ENCODE peak calls at places on chromosome 3, in eight cellular contexts. One of them, this sample, is unnamed.

GRCh38 chr3:52827441-52827840 is 3.0 kb downstream of the ITIH4 start:
- DNase-seq in brain pericyte: no peak
- DNase-seq in neuronal stem cell: no peak
- DNase-seq in uterus: no peak
- DNase-seq in left cardiac atrium: no peak
- DNase-seq in tibial nerve: no peak
- DNase-seq in mucosa of descending colon: no peak
- DNase-seq in nephron progenitor cell: no peak
- DNase-seq in this sample: no peak

GRCh38 chr3:146715176-146715575 is 110.0 kb upstream of the PLSCR5 start:
- DNase-seq in uterus: no peak
- DNase-seq in mucosa of descending colon: no peak
- DNase-seq in nephron progenitor cell: no peak
- DNase-seq in left cardiac atrium: no peak
- DNase-seq in tibial nerve: no peak
- DNase-seq in brain pericyte: no peak
- DNase-seq in neuronal stem cell: no peak
- DNase-seq in this sample: no peak

GRCh38 chr3:156509209-156510174 is 45.4 kb downstream of the SSR3 start:
- DNase-seq in mucosa of descending colon: no peak
- DNase-seq in uterus: no peak
- DNase-seq in neuronal stem cell: peak; percentile 21
- DNase-seq in brain pericyte: peak; percentile 30
- DNase-seq in tibial nerve: peak; percentile 25
- DNase-seq in nephron progenitor cell: peak; percentile 18
- DNase-seq in left cardiac atrium: no peak
- DNase-seq in this sample: peak; percentile 76

GRCh38 chr3:117898722-117899121 is 1135.9 kb downstream of the IGSF11 start:
- DNase-seq in nephron progenitor cell: no peak
- DNase-seq in left cardiac atrium: no peak
- DNase-seq in uterus: no peak
- DNase-seq in neuronal stem cell: no peak
- DNase-seq in tibial nerve: no peak
- DNase-seq in brain pericyte: no peak
- DNase-seq in mucosa of descending colon: no peak
- DNase-seq in this sample: peak; percentile 76

GRCh38 chr3:52005571-52005986 is 9.9 kb upstream of the RPL29 start:
- DNase-seq in nephron progenitor cell: peak; percentile 77
- DNase-seq in tibial nerve: no peak
- DNase-seq in uterus: no peak
- DNase-seq in left cardiac atrium: peak; percentile 68
- DNase-seq in brain pericyte: no peak
- DNase-seq in neuronal stem cell: no peak
- DNase-seq in mucosa of descending colon: no peak
- DNase-seq in this sample: no peak

GRCh38 chr3:45152307-45152706 is 6.1 kb upstream of the CDCP1 start:
- DNase-seq in neuronal stem cell: no peak
- DNase-seq in tibial nerve: no peak
- DNase-seq in nephron progenitor cell: no peak
- DNase-seq in left cardiac atrium: no peak
- DNase-seq in uterus: no peak
- DNase-seq in brain pericyte: no peak
- DNase-seq in mucosa of descending colon: no peak
- DNase-seq in this sample: no peak

GRCh38 chr3:18489939-18490338 is 64.8 kb upstream of the SATB1 start:
- DNase-seq in neuronal stem cell: no peak
- DNase-seq in brain pericyte: no peak
- DNase-seq in uterus: no peak
- DNase-seq in left cardiac atrium: no peak
- DNase-seq in mucosa of descending colon: no peak
- DNase-seq in tibial nerve: no peak
- DNase-seq in nephron progenitor cell: no peak
- DNase-seq in this sample: no peak

GRCh38 chr3:14876942-14877341 is 58.2 kb downstream of the FGD5 start:
- DNase-seq in left cardiac atrium: peak; percentile 88
- DNase-seq in mucosa of descending colon: peak; percentile 88
- DNase-seq in neuronal stem cell: no peak
- DNase-seq in tibial nerve: no peak
- DNase-seq in brain pericyte: no peak
- DNase-seq in uterus: peak; percentile 69
- DNase-seq in nephron progenitor cell: no peak
- DNase-seq in this sample: peak; percentile 37

GRCh38 chr3:43346990-43347749 is 60.8 kb downstream of the SNRK start:
- DNase-seq in brain pericyte: no peak
- DNase-seq in mucosa of descending colon: no peak
- DNase-seq in nephron progenitor cell: no peak
- DNase-seq in left cardiac atrium: no peak
- DNase-seq in neuronal stem cell: no peak
- DNase-seq in uterus: no peak
- DNase-seq in tibial nerve: no peak
- DNase-seq in this sample: no peak

GRCh38 chr3:110973263-110973895 is 98.2 kb upstream of the NECTIN3 start:
- DNase-seq in nephron progenitor cell: no peak
- DNase-seq in uterus: no peak
- DNase-seq in left cardiac atrium: no peak
- DNase-seq in brain pericyte: no peak
- DNase-seq in mucosa of descending colon: no peak
- DNase-seq in tibial nerve: no peak
- DNase-seq in neuronal stem cell: no peak
- DNase-seq in this sample: no peak

GRCh38 chr3:44109997-44110396 is 131.7 kb upstream of the TOPAZ1 start:
- DNase-seq in neuronal stem cell: no peak
- DNase-seq in tibial nerve: no peak
- DNase-seq in mucosa of descending colon: no peak
- DNase-seq in brain pericyte: no peak
- DNase-seq in uterus: no peak
- DNase-seq in left cardiac atrium: no peak
- DNase-seq in nephron progenitor cell: no peak
- DNase-seq in this sample: no peak

GRCh38 chr3:191363221-191363620 is 32.9 kb upstream of the UTS2B start:
- DNase-seq in mucosa of descending colon: no peak
- DNase-seq in nephron progenitor cell: no peak
- DNase-seq in tibial nerve: no peak
- DNase-seq in left cardiac atrium: no peak
- DNase-seq in uterus: no peak
- DNase-seq in brain pericyte: no peak
- DNase-seq in neuronal stem cell: no peak
- DNase-seq in this sample: no peak

GRCh38 chr3:176988795-176989194 is 208.5 kb downstream of the TBL1XR1 start:
- DNase-seq in uterus: no peak
- DNase-seq in brain pericyte: no peak
- DNase-seq in tibial nerve: no peak
- DNase-seq in left cardiac atrium: no peak
- DNase-seq in mucosa of descending colon: no peak
- DNase-seq in neuronal stem cell: no peak
- DNase-seq in nephron progenitor cell: no peak
- DNase-seq in this sample: no peak

GRCh38 chr3:146125946-146126345 is 35.0 kb downstream of the PLOD2 start:
- DNase-seq in uterus: peak; percentile 21
- DNase-seq in nephron progenitor cell: no peak
- DNase-seq in brain pericyte: peak; percentile 67
- DNase-seq in mucosa of descending colon: no peak
- DNase-seq in left cardiac atrium: no peak
- DNase-seq in tibial nerve: no peak
- DNase-seq in neuronal stem cell: no peak
- DNase-seq in this sample: no peak

GRCh38 chr3:63076357-63076756 is 201.1 kb upstream of the CADPS start:
- DNase-seq in neuronal stem cell: no peak
- DNase-seq in left cardiac atrium: no peak
- DNase-seq in brain pericyte: no peak
- DNase-seq in tibial nerve: no peak
- DNase-seq in nephron progenitor cell: no peak
- DNase-seq in uterus: no peak
- DNase-seq in mucosa of descending colon: no peak
- DNase-seq in this sample: no peak